ENCODE peak calls at places on chromosomes 7 and 10, in four cellular contexts. R, G, Q and Y are unnamed samples.

GRCh38 chr10:29736325-29737208 is 101.8 kb upstream of the SVIL start:
- DNase-seq in Q (peak), R (no peak), G (no peak), Y (peak)

GRCh38 chr7:45645141-45645969 is 71.2 kb downstream of the ADCY1 start:
- DNase-seq in G (no peak), R (no peak), Q (peak), Y (no peak)

GRCh38 chr10:7626283-7626682 is 40.5 kb downstream of the ITIH5 start:
- DNase-seq in R (no peak), G (peak), Q (no peak), Y (peak)

GRCh38 chr7:40369641-40370277 is 235.0 kb downstream of the SUGCT start:
- DNase-seq in Q (no peak), G (no peak), R (no peak), Y (no peak)

GRCh38 chr10:50990568-50991495 is 83.5 kb upstream of the PRKG1 start:
- DNase-seq in Q (no peak), G (peak), R (no peak), Y (peak)

GRCh38 chr7:139231513-139232376 is 708 bp downstream of the UBN2 start:
- DNase-seq in R (no peak), Q (peak), G (peak), Y (peak)

GRCh38 chr10:102408728-102409603 is 9.6 kb downstream of the PSD start:
- DNase-seq in R (no peak), Q (no peak), G (no peak), Y (peak)

GRCh38 chr7:104700336-104700735 is 313.7 kb upstream of the KMT2E start:
- DNase-seq in R (no peak), G (no peak), Q (no peak), Y (no peak)